ENCODE peak calls at places on chromosomes 4 and X, in eight cellular contexts. L is NCI-H345, I is H1, O is NCI-H2171 treated with DMSO at 0.1 percent for 48 hours, R is fibroblast of the aortic adventitia, F is fibroblast of villous mesenchyme, W is SIG-M5, Y is astrocyte of the cerebellum. K is an unnamed sample.

GRCh38 chrX:29699214-29699613 is 516.1 kb upstream of the MAGEB2 start:
- DNase-seq in W (no peak), Y (no peak), F (peak), L (no peak), R (peak), I (no peak), O (no peak), K (no peak)

GRCh38 chr4:169096221-169096620 is 86.2 kb upstream of the CBR4 start:
- DNase-seq in Y (no peak), O (no peak), I (no peak), F (no peak), R (no peak), W (no peak), L (no peak), K (no peak)

GRCh38 chr4:100790838-100791615 is 273.2 kb upstream of the EMCN start:
- DNase-seq in L (no peak), I (no peak), Y (no peak), R (no peak), O (no peak), W (no peak), F (no peak), K (no peak)

GRCh38 chrX:16196829-16197228 is 29.5 kb downstream of the MAGEB17 start:
- DNase-seq in W (no peak), L (no peak), Y (no peak), I (no peak), O (no peak), F (no peak), R (no peak), K (no peak)

GRCh38 chr4:169133932-169134331 is 123.9 kb upstream of the CBR4 start:
- DNase-seq in O (no peak), Y (no peak), I (no peak), R (no peak), W (no peak), F (no peak), L (peak), K (no peak)

GRCh38 chr4:122700178-122700725 is 32.3 kb upstream of the BBS12 start:
- DNase-seq in Y (no peak), F (peak), L (peak), R (peak), O (no peak), I (no peak), W (no peak), K (peak)

GRCh38 chrX:115408736-115409390 is 119.3 kb downstream of the LUZP4 start:
- DNase-seq in L (no peak), O (no peak), Y (peak), I (no peak), F (peak), R (peak), W (no peak), K (no peak)

GRCh38 chrX:13891367-13892146 is 74.7 kb upstream of the GPM6B start:
- DNase-seq in I (no peak), L (no peak), R (no peak), Y (no peak), O (no peak), W (no peak), F (no peak), K (no peak)

GRCh38 chr4:8534129-8534528 is 46.1 kb upstream of the GPR78 start:
- DNase-seq in R (peak), I (peak), L (no peak), O (no peak), W (no peak), Y (peak), F (peak), K (no peak)

GRCh38 chr4:182318256-182318655 is 75.1 kb downstream of the TENM3 start:
- DNase-seq in F (peak), Y (no peak), R (peak), L (no peak), W (no peak), I (no peak), O (no peak), K (no peak)

GRCh38 chrX:12174358-12174757 is 36.1 kb downstream of the FRMPD4 start:
- DNase-seq in F (peak), I (no peak), Y (no peak), R (no peak), W (no peak), O (no peak), L (no peak), K (no peak)

GRCh38 chr4:183214912-183215488 is 105.1 kb downstream of the CLDN22 start:
- DNase-seq in W (no peak), Y (no peak), O (no peak), I (no peak), R (no peak), L (no peak), F (no peak), K (no peak)

GRCh38 chr4:184745747-184746531 is 12.0 kb upstream of the CENPU start:
- DNase-seq in L (peak), R (peak), F (peak), O (peak), Y (peak), I (peak), W (peak), K (peak)

GRCh38 chrX:275476-275966 is 5.7 kb upstream of the PLCXD1 start:
- DNase-seq in R (no peak), L (no peak), I (peak), Y (no peak), W (no peak), F (no peak), O (no peak), K (no peak)

K was measured in K562.